ENCODE peak calls at places on chromosomes 1 and 21, in seven cellular contexts. T, V, S, J, Y, F and X are unnamed samples.

GRCh38 chr1:117633936-117634335 is 28.1 kb downstream of the TENT5C start:
- DNase-seq in Y (no peak), J (no peak), F (no peak), V (no peak), S (no peak), T (no peak), X (no peak)

GRCh38 chr21:37593740-37594471 is 227.3 kb downstream of the DYRK1A start:
- DNase-seq in Y (no peak), V (no peak), S (no peak), T (no peak), F (no peak), J (no peak), X (no peak)

GRCh38 chr1:222976453-222976852 is 161.6 kb downstream of the DISP1 start:
- DNase-seq in S (no peak), F (no peak), J (no peak), V (no peak), T (no peak), Y (peak), X (no peak)

GRCh38 chr1:185559684-185560310 is 174.4 kb upstream of the HMCN1 start:
- DNase-seq in T (peak), Y (peak), S (peak), F (no peak), J (no peak), V (peak), X (peak)

GRCh38 chr21:45381865-45382697 is 22.9 kb upstream of the COL18A1 start:
- DNase-seq in T (no peak), S (no peak), J (no peak), Y (no peak), F (no peak), V (no peak), X (no peak)

GRCh38 chr1:115089443-115090340 is at the start of gene TSPAN2:
- DNase-seq in Y (peak), V (peak), F (no peak), S (peak), T (no peak), J (no peak), X (peak)

GRCh38 chr1:203504400-203505250 is 10.7 kb downstream of the OPTC start:
- DNase-seq in Y (peak), T (peak), S (peak), V (peak), J (peak), F (peak), X (peak)

GRCh38 chr1:58802640-58803476 is 19.0 kb upstream of the JUN start:
- DNase-seq in F (no peak), V (no peak), Y (no peak), J (no peak), S (no peak), T (no peak), X (no peak)

GRCh38 chr1:204826970-204827369 is 43.7 kb upstream of the NFASC start:
- DNase-seq in J (no peak), S (no peak), Y (peak), V (no peak), F (no peak), T (no peak), X (peak)

GRCh38 chr1:111234866-111235265 is 7.4 kb downstream of the CHI3L2 start:
- DNase-seq in T (peak), Y (peak), V (no peak), J (no peak), F (no peak), S (peak), X (no peak)

GRCh38 chr1:119554188-119554587 is 47.2 kb downstream of the HSD3B1 start:
- DNase-seq in T (peak), J (peak), S (peak), F (no peak), Y (peak), V (no peak), X (no peak)

GRCh38 chr1:114113801-114114750 is 39.6 kb downstream of the SYT6 start:
- DNase-seq in V (peak), S (no peak), T (no peak), F (no peak), J (no peak), Y (peak), X (no peak)

GRCh38 chr1:212355230-212355969 is 59.3 kb downstream of the PACC1 start:
- DNase-seq in T (peak), Y (peak), S (peak), V (no peak), F (no peak), J (no peak), X (no peak)

GRCh38 chr21:44870748-44871495 is 2.6 kb downstream of the PTTG1IP start:
- DNase-seq in T (peak), Y (no peak), F (no peak), V (peak), J (no peak), S (no peak), X (peak)

GRCh38 chr1:22184892-22185612 is 42.2 kb upstream of the WNT4 start:
- DNase-seq in F (no peak), T (no peak), V (peak), Y (no peak), J (no peak), S (no peak), X (peak)

GRCh38 chr1:175494950-175495349 is 248.4 kb downstream of the TNR start:
- DNase-seq in Y (no peak), V (no peak), T (no peak), S (no peak), F (no peak), J (no peak), X (no peak)

GRCh38 chr1:150210741-150211140 is 25.2 kb downstream of the ANP32E start:
- DNase-seq in S (no peak), F (no peak), T (no peak), V (no peak), Y (no peak), J (no peak), X (no peak)

GRCh38 chr1:177517556-177517955 is 346.8 kb downstream of the BRINP2 start:
- DNase-seq in S (peak), Y (peak), J (no peak), F (no peak), V (no peak), T (no peak), X (no peak)

GRCh38 chr1:243473281-243474210 is 217.7 kb downstream of the SDCCAG8 start:
- DNase-seq in T (no peak), F (no peak), S (peak), J (no peak), V (no peak), Y (peak), X (no peak)

GRCh38 chr1:234735976-234736375 is 126.0 kb upstream of the IRF2BP2 start:
- DNase-seq in S (no peak), F (no peak), J (no peak), V (no peak), Y (no peak), T (no peak), X (no peak)

GRCh38 chr1:98698625-98699024 is 37.1 kb downstream of the SNX7 start:
- DNase-seq in J (no peak), V (no peak), Y (no peak), T (no peak), S (no peak), F (no peak), X (no peak)

GRCh38 chr1:190029441-190029840 is 448.2 kb downstream of the BRINP3 start:
- DNase-seq in S (no peak), Y (no peak), F (no peak), J (no peak), V (no peak), T (no peak), X (no peak)

GRCh38 chr1:243507001-243507671 is 251.3 kb downstream of the SDCCAG8 start:
- DNase-seq in V (no peak), Y (no peak), J (no peak), F (no peak), S (no peak), T (no peak), X (no peak)

GRCh38 chr1:232845521-232845920 is 40.3 kb downstream of the MAP10 start:
- DNase-seq in Y (no peak), J (no peak), V (no peak), S (no peak), T (no peak), F (no peak), X (no peak)

GRCh38 chr1:42142894-42143675 is 10.1 kb upstream of the GUCA2B start:
- DNase-seq in J (no peak), Y (peak), S (no peak), T (no peak), F (no peak), V (no peak), X (no peak)

GRCh38 chr1:186762653-186763052 is 66.1 kb upstream of the PLA2G4A start:
- DNase-seq in Y (no peak), T (no peak), V (no peak), F (no peak), S (no peak), J (no peak), X (no peak)

GRCh38 chr1:235415008-235415904 is 48.0 kb downstream of the TBCE start:
- DNase-seq in T (peak), F (no peak), J (peak), S (peak), Y (peak), V (peak), X (peak)

GRCh38 chr1:20215716-20216115 is 29.4 kb upstream of the PLA2G2C start:
- DNase-seq in F (no peak), J (no peak), Y (no peak), V (no peak), S (peak), T (no peak), X (no peak)

GRCh38 chr1:37667023-37667769 is 25.1 kb upstream of the CDCA8 start:
- DNase-seq in Y (no peak), J (no peak), F (no peak), V (no peak), T (no peak), S (no peak), X (no peak)

GRCh38 chr1:180615493-180616290 is 16.1 kb upstream of the XPR1 start:
- DNase-seq in V (no peak), J (no peak), T (no peak), Y (no peak), S (no peak), F (no peak), X (no peak)

GRCh38 chr1:221161571-221162041 is 282.4 kb downstream of the HLX start:
- DNase-seq in F (no peak), T (peak), S (no peak), J (no peak), V (no peak), Y (peak), X (no peak)

GRCh38 chr1:51345300-51345687 is 14.9 kb upstream of the TTC39A start:
- DNase-seq in F (no peak), S (no peak), T (no peak), V (no peak), Y (no peak), J (no peak), X (no peak)

GRCh38 chr1:204191481-204191880 is 4.8 kb downstream of the KISS1 start:
- DNase-seq in T (no peak), V (no peak), F (no peak), Y (no peak), S (no peak), J (no peak), X (no peak)

GRCh38 chr1:36109041-36109679 is 15.9 kb downstream of the COL8A2 start:
- DNase-seq in Y (peak), T (peak), S (peak), J (no peak), V (no peak), F (no peak), X (peak)

GRCh38 chr1:4600615-4601460 is 53.6 kb upstream of the AJAP1 start:
- DNase-seq in V (no peak), T (no peak), Y (no peak), S (no peak), F (no peak), J (no peak), X (no peak)

GRCh38 chr1:190560161-190560681 is 82.6 kb upstream of the BRINP3 start:
- DNase-seq in T (no peak), F (no peak), Y (no peak), J (no peak), V (no peak), S (no peak), X (no peak)

GRCh38 chr1:174189424-174190062 is 30.2 kb downstream of the RABGAP1L start:
- DNase-seq in J (no peak), V (no peak), F (no peak), T (no peak), S (no peak), Y (peak), X (no peak)

GRCh38 chr1:225819346-225820192 is 9.6 kb downstream of the EPHX1 start:
- DNase-seq in Y (no peak), V (no peak), T (no peak), F (no peak), S (no peak), J (no peak), X (no peak)

GRCh38 chr1:202815120-202815519 is 4.4 kb downstream of the PCAT6 start:
- DNase-seq in T (no peak), V (no peak), Y (no peak), J (no peak), S (no peak), F (no peak), X (no peak)

GRCh38 chr1:24400065-24400464 is 13.5 kb downstream of the STPG1 start:
- DNase-seq in T (no peak), S (no peak), V (no peak), J (no peak), F (no peak), Y (no peak), X (no peak)